ENCODE peak calls at places on chromosomes 1 and 21, in eight cellular contexts. E is osteocyte; P is activated naive CD8-positive, alpha-beta T cell treated with anti-CD3 and anti-CD28 coated beads, Interleukin-2, amount 50 U/mL, for 24 hours; U is activated gamma-delta T cell treated with Interleukin-2 at 50 U/mL for 16 hours; D is heart left ventricle; Z is GM23248; F is DMS53; S is cardiac muscle cell. O is an unnamed sample.

GRCh38 chr1:165883056-165883455 is 55.6 kb downstream of the UCK2 start:
- DNase-seq in F (peak), S (no peak), U (no peak), E (no peak), P (no peak), Z (no peak), D (no peak), O (peak)

GRCh38 chr1:59379028-59379728 is 82.3 kb downstream of the FGGY start:
- DNase-seq in D (no peak), S (no peak), Z (no peak), E (no peak), P (no peak), U (no peak), F (no peak), O (peak)

GRCh38 chr1:224212618-224213037 is 29.6 kb downstream of the DEGS1 start:
- DNase-seq in S (no peak), U (no peak), D (no peak), E (no peak), F (peak), P (no peak), Z (no peak), O (no peak)

GRCh38 chr1:214901718-214902117 is 180.8 kb upstream of the KCNK2 start:
- DNase-seq in F (no peak), S (no peak), U (no peak), P (no peak), Z (peak), D (no peak), E (no peak), O (peak)

GRCh38 chr1:224629965-224630364 is 13.8 kb downstream of the CNIH3 start:
- DNase-seq in F (no peak), S (no peak), Z (no peak), E (no peak), U (no peak), D (no peak), P (no peak), O (no peak)

GRCh38 chr21:27240901-27241300 is 274.0 kb upstream of the ADAMTS5 start:
- DNase-seq in E (no peak), U (no peak), P (no peak), S (no peak), Z (no peak), F (no peak), D (no peak), O (no peak)

GRCh38 chr1:113036639-113037321 is 36.2 kb upstream of the LRIG2 start:
- DNase-seq in S (no peak), U (no peak), E (no peak), D (no peak), Z (peak), P (no peak), F (no peak), O (peak)

GRCh38 chr21:45996311-45997204 is 15.0 kb downstream of the COL6A1 start:
- DNase-seq in S (no peak), Z (peak), E (peak), D (peak), F (no peak), P (no peak), U (peak), O (no peak)

GRCh38 chr1:182181167-182181572 is 119.7 kb upstream of the ZNF648 start:
- DNase-seq in P (no peak), Z (no peak), E (no peak), S (no peak), U (no peak), D (no peak), F (peak), O (peak)

GRCh38 chr1:83922431-83922830 is 76.5 kb downstream of the TTLL7 start:
- DNase-seq in D (no peak), U (no peak), Z (no peak), S (no peak), F (no peak), E (no peak), P (no peak), O (no peak)

GRCh38 chr1:13585996-13586395 is 2.4 kb downstream of the PDPN start:
- DNase-seq in Z (no peak), S (no peak), U (no peak), P (no peak), E (no peak), F (no peak), D (no peak), O (peak)

GRCh38 chr1:9289724-9290493 is 2.8 kb upstream of the SPSB1 start:
- DNase-seq in F (peak), E (no peak), S (no peak), D (peak), Z (peak), U (no peak), P (no peak), O (peak)

GRCh38 chr1:194538453-194538852 is 1352.0 kb upstream of the B3GALT2 start:
- DNase-seq in D (no peak), E (no peak), P (no peak), U (no peak), Z (no peak), S (no peak), F (no peak), O (no peak)

GRCh38 chr1:66210653-66211052 is 323.3 kb upstream of the SGIP1 start:
- DNase-seq in E (no peak), S (no peak), P (no peak), D (no peak), F (no peak), Z (peak), U (no peak), O (no peak)

GRCh38 chr21:45838636-45839035 is 142.9 kb upstream of the COL6A1 start:
- DNase-seq in E (no peak), P (no peak), U (no peak), D (no peak), F (no peak), S (no peak), Z (peak), O (no peak)

GRCh38 chr21:33302055-33302454 is 22.7 kb upstream of the IFNAR1 start:
- DNase-seq in F (no peak), E (no peak), D (no peak), P (no peak), Z (no peak), U (no peak), S (no peak), O (peak)

GRCh38 chr1:213374369-213374768 is 323.3 kb downstream of the RPS6KC1 start:
- DNase-seq in P (peak), U (peak), E (no peak), F (peak), Z (peak), S (peak), D (peak), O (peak)

GRCh38 chr21:43829161-43829560 is 35.9 kb upstream of the AGPAT3 start:
- DNase-seq in F (no peak), U (no peak), E (no peak), P (no peak), S (no peak), Z (no peak), D (no peak), O (no peak)

GRCh38 chr1:214708321-214708960 is 105.4 kb downstream of the CENPF start:
- DNase-seq in U (no peak), Z (peak), P (no peak), F (no peak), D (no peak), E (no peak), S (no peak), O (peak)

GRCh38 chr1:77473690-77474089 is 191.9 kb downstream of the AK5 start:
- DNase-seq in U (no peak), S (no peak), D (no peak), E (no peak), F (no peak), P (no peak), Z (peak), O (peak)

O was measured in epithelial cell of esophagus.